ENCODE peak calls at places on chromosomes 5 and 9, in six cellular contexts. Y, M, V, E, H and F are unnamed samples.
A peak's percentile ranks its signal among the peaks of the same experiment; 100 is the strongest.

GRCh38 chr5:13107553-13107952 is 836.9 kb downstream of the DNAH5 start:
- DNase-seq in Y (no peak), M (peak; percentile 2), V (no peak), E (no peak), H (no peak), F (no peak)

GRCh38 chr5:98927988-98928801 is 612 bp downstream of the CHD1 start:
- DNase-seq in Y (peak; percentile 80), M (peak; percentile 65), V (peak; percentile 81), E (peak; percentile 72), H (peak; percentile 77), F (peak; percentile 80)

GRCh38 chr5:142979636-142980035 is 209.5 kb downstream of the ARHGAP26 start:
- DNase-seq in Y (no peak), M (peak; percentile 13), V (no peak), E (no peak), H (no peak), F (no peak)

GRCh38 chr9:75378036-75378435 is 289.7 kb downstream of the OSTF1 start:
- DNase-seq in Y (peak; percentile 80), M (peak; percentile 42), V (peak; percentile 81), E (peak; percentile 30), H (peak; percentile 76), F (peak; percentile 89)

GRCh38 chr9:16627967-16628366 is 242.5 kb downstream of the BNC2 start:
- DNase-seq in Y (peak; percentile 53), M (peak; percentile 99), V (peak; percentile 60), E (peak; percentile 40), H (peak; percentile 19), F (no peak)

GRCh38 chr5:153659337-153659736 is 168.9 kb downstream of the GRIA1 start:
- DNase-seq in Y (peak; percentile 25), M (peak; percentile 93), V (peak; percentile 55), E (peak; percentile 11), H (no peak), F (no peak)

GRCh38 chr9:2161661-2162060 is 146.5 kb downstream of the SMARCA2 start:
- DNase-seq in Y (no peak), M (no peak), V (no peak), E (no peak), H (no peak), F (no peak)

GRCh38 chr5:110784901-110785300 is 46.1 kb downstream of the SLC25A46 start:
- DNase-seq in Y (no peak), M (peak; percentile 61), V (no peak), E (no peak), H (no peak), F (no peak)

GRCh38 chr9:19087601-19088000 is 15.1 kb downstream of the HAUS6 start:
- DNase-seq in Y (no peak), M (peak; percentile 58), V (no peak), E (peak; percentile 77), H (no peak), F (no peak)

GRCh38 chr9:108565651-108566378 is 290.0 kb downstream of the ACTL7B start:
- DNase-seq in Y (peak; percentile 27), M (peak; percentile 78), V (peak; percentile 53), E (peak; percentile 22), H (peak; percentile 30), F (peak; percentile 68)

GRCh38 chr5:139752506-139753350 is 42.9 kb upstream of the PSD2 start:
- DNase-seq in Y (no peak), M (peak; percentile 83), V (no peak), E (no peak), H (no peak), F (no peak)

GRCh38 chr9:125965421-125965820 is 218.2 kb downstream of the PBX3 start:
- DNase-seq in Y (no peak), M (no peak), V (no peak), E (no peak), H (no peak), F (no peak)

GRCh38 chr9:131776473-131776872 is 36.6 kb upstream of the RAPGEF1 start:
- DNase-seq in Y (no peak), M (peak; percentile 35), V (no peak), E (no peak), H (no peak), F (no peak)

GRCh38 chr9:38416461-38416860 is 7.8 kb downstream of the IGFBPL1 start:
- DNase-seq in Y (no peak), M (no peak), V (no peak), E (no peak), H (no peak), F (no peak)

GRCh38 chr5:33049298-33049697 is 338.2 kb downstream of the NPR3 start:
- DNase-seq in Y (no peak), M (peak; percentile 40), V (no peak), E (no peak), H (no peak), F (no peak)

GRCh38 chr5:36261186-36261585 is 19.5 kb upstream of the NADK2 start:
- DNase-seq in Y (no peak), M (no peak), V (no peak), E (no peak), H (no peak), F (no peak)

GRCh38 chr5:126464959-126465358 is 41.8 kb downstream of the GRAMD2B start:
- DNase-seq in Y (no peak), M (no peak), V (no peak), E (no peak), H (no peak), F (no peak)

GRCh38 chr9:137412431-137412830 is 10.5 kb downstream of the EXD3 start:
- DNase-seq in Y (peak; percentile 13), M (no peak), V (no peak), E (no peak), H (peak; percentile 11), F (no peak)

GRCh38 chr5:36683821-36684434 is 77.5 kb downstream of the SLC1A3 start:
- DNase-seq in Y (peak; percentile 83), M (no peak), V (no peak), E (no peak), H (no peak), F (no peak)

GRCh38 chr5:172800088-172800551 is 29.1 kb upstream of the DUSP1 start:
- DNase-seq in Y (peak; percentile 62), M (peak; percentile 92), V (peak; percentile 89), E (no peak), H (peak; percentile 67), F (peak; percentile 77)

GRCh38 chr5:172801184-172801671 is 30.2 kb upstream of the DUSP1 start:
- DNase-seq in Y (peak; percentile 20), M (peak; percentile 97), V (no peak), E (no peak), H (no peak), F (no peak)

GRCh38 chr5:172802585-172803176 is 31.4 kb upstream of the ERGIC1 start:
- DNase-seq in Y (no peak), M (peak; percentile 80), V (no peak), E (no peak), H (no peak), F (peak; percentile 40)

GRCh38 chr5:172799416-172799815 is 28.4 kb upstream of the DUSP1 start:
- DNase-seq in Y (no peak), M (no peak), V (no peak), E (no peak), H (no peak), F (peak; percentile 56)

GRCh38 chr5:172802013-172802584 is 31.1 kb upstream of the DUSP1 start:
- DNase-seq in Y (no peak), M (no peak), V (no peak), E (no peak), H (no peak), F (peak; percentile 15)
- H3K27ac ChIP-seq in Y (no peak overlapping the region), M (peak overlapping the region; percentile 97), V (no peak overlapping the region), E (no peak overlapping the region), H (no peak overlapping the region), F (no peak overlapping the region)

GRCh38 chr5:181186902-181187499 is 18.0 kb downstream of the TRIM7 start:
- DNase-seq in Y (no peak), M (no peak), V (peak; percentile 14), E (no peak), H (no peak), F (no peak)

GRCh38 chr5:181186022-181186421 is 19.0 kb downstream of the TRIM7 start:
- DNase-seq in Y (no peak), M (no peak), V (peak; percentile 25), E (no peak), H (no peak), F (no peak)

GRCh38 chr5:181189363-181189961 is 15.5 kb downstream of the TRIM7 start:
- DNase-seq in Y (peak; percentile 54), M (peak; percentile 42), V (no peak), E (peak; percentile 28), H (peak; percentile 37), F (peak; percentile 41)

GRCh38 chr5:181188700-181189362 is 16.2 kb downstream of the TRIM7 start:
- DNase-seq in Y (peak; percentile 61), M (peak; percentile 70), V (peak; percentile 78), E (peak; percentile 67), H (peak; percentile 57), F (peak; percentile 85)

DNA sequence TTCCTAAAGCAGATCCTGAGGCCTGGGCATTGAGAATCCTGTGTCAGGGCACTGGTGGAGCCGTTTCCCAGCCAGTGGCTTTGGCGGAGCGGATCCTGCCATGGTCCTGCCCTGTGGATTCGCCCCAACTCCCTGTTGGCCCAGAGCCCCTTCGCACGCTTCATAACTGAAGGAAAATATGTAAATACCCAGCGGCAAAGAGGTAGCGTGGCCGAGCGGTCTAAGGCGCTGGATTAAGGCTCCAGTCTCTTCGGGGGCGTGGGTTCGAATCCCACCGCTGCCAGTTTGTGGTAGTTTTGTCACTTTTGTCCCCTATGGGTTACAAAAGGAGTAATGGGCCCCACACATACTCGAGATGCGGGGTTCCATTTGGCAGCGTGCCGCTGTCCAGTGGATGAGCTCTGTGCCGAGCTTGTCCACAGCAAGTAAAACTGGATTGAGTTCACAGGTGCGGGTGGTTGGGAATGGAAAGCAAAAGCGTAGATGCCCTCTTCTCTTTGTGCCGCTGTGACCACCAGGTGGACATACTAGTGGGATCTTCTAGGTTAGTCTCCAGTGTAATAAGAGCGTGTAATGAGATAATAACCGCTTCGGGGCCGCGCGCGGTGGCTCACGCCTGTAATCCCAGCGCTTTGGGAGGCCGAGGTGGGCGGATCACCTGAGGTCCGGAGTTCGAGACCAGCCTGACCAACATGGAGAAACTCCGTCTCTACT is 17.3 kb downstream of the TRIM7 start:
- DNase-seq in Y (peak; percentile 79), M (peak; percentile 80), V (peak; percentile 76), E (peak; percentile 84), H (peak; percentile 79), F (peak; percentile 78)
- H3K4me3 ChIP-seq in Y (no peak overlapping the region), M (peak overlapping the region; percentile 50), V (no peak overlapping the region), E (peak overlapping the region; percentile 79), H (peak overlapping the region; percentile 92), F (peak overlapping the region; percentile 96)

GRCh38 chr9:124767830-124768229 is 3.3 kb downstream of the NR6A1 start:
- DNase-seq in Y (no peak), M (no peak), V (no peak), E (no peak), H (no peak), F (no peak)
- H3K4me1 ChIP-seq in Y (no peaks in the 10 kb centered on the region), M (peaks cover 5% of the 10 kb centered on the region), V (no peaks in the 10 kb centered on the region), E (no peaks in the 10 kb centered on the region), H (peaks cover 8% of the 10 kb centered on the region), F (peaks cover 15% of the 10 kb centered on the region)

DNA sequence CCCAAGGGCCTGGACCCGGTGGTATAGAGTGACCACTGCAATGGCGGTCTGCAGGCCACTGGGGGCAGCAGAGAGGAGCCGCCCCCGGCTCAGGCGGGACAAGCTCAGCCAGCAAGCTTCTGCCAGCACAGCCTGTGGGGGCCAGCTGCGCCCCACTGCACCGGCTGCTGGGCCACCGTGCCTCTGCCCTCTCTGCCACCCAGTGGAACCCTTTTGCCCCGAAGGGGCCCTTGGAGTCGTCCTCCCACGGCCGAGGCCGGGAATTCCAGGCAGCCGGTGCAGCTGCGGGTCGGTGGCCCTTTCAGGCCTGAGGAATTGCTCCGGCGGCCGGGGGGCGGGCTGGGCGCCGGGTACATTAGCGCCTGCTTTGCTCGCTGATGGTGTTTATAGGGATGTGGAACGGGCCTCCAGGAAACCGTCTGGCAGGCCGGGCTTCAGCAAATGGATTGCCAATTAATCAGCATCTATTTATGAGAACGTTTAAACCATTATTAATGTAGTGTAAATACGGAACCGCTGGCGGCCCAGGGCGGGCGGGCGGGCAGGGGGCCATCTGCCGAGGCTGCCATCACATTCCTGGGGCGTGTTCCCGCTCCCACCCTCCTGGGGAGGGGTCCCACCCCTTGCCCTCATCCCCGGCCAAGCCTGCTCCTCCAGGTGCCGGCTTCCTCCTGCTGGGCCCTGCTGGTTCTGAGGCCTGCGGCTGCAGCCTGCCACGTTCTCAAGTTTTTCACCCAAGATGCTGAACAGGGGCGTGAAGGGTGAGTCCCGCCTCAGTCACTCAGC is 127.4 kb downstream of the BARX1 start:
- DNase-seq in Y (peak; percentile 38), M (peak; percentile 44), V (peak; percentile 70), E (no peak), H (peak; percentile 45), F (no peak)
- H3K27ac ChIP-seq in Y (no peak overlapping the region), M (no peak overlapping the region), V (no peak overlapping the region), E (no peak overlapping the region), H (no peak overlapping the region), F (no peak overlapping the region)